ENCODE peak calls at places on chromosome 12, in nine cellular contexts. P is GM23338, C is ascending aorta, N is upper lobe of right lung, H is uterus, X is left ventricle myocardium inferior, Q is fibroblast of lung, W is HepG2, R is body of pancreas. D is an unnamed sample.

GRCh38 chr12:2431810-2432209 is 363.0 kb upstream of the FKBP4 start:
- DNase-seq in P (no peak), C (no peak), N (no peak), H (peak; percentile 48), X (no peak), Q (peak; percentile 16), W (no peak), R (no peak), D (no peak)

GRCh38 chr12:122399592-122400373 is 22.7 kb downstream of the CLIP1 start:
- DNase-seq in P (peak; percentile 89), C (peak; percentile 94), N (peak; percentile 75), H (peak; percentile 60), X (peak; percentile 53), Q (peak; percentile 92), W (peak; percentile 91), R (peak; percentile 84), D (peak; percentile 66)

GRCh38 chr12:113485330-113485729 is 13.7 kb upstream of the LHX5 start:
- DNase-seq in P (peak; percentile 70), C (no peak), N (no peak), H (no peak), X (no peak), Q (no peak), W (no peak), R (no peak), D (no peak)

GRCh38 chr12:6532927-6533652 is 1.2 kb upstream of the GAPDH start:
- DNase-seq in P (peak; percentile 84), C (peak; percentile 86), N (peak; percentile 82), H (peak; percentile 65), X (peak; percentile 80), Q (peak; percentile 70), W (peak; percentile 84), R (peak; percentile 53), D (peak; percentile 75)

GRCh38 chr12:90922068-90922743 is 32.8 kb downstream of the CCER1 start:
- DNase-seq in P (no peak), C (no peak), N (no peak), H (no peak), X (no peak), Q (peak; percentile 72), W (no peak), R (no peak), D (no peak)

GRCh38 chr12:85963322-85963721 is 89.2 kb downstream of the NTS start:
- DNase-seq in P (no peak), C (no peak), N (no peak), H (no peak), X (no peak), Q (peak; percentile 34), W (no peak), R (no peak), D (no peak)

GRCh38 chr12:5377997-5378596 is 53.8 kb upstream of the NTF3 start:
- DNase-seq in P (no peak), C (no peak), N (no peak), H (peak; percentile 41), X (no peak), Q (no peak), W (no peak), R (no peak), D (no peak)

GRCh38 chr12:96371787-96372699 is 28.2 kb downstream of the CDK17 start:
- DNase-seq in P (peak; percentile 18), C (no peak), N (no peak), H (no peak), X (no peak), Q (peak; percentile 45), W (no peak), R (no peak), D (no peak)

GRCh38 chr12:71556881-71557280 is 106.8 kb downstream of the ZFC3H1 start:
- DNase-seq in P (peak; percentile 30), C (no peak), N (no peak), H (no peak), X (no peak), Q (peak; percentile 94), W (peak; percentile 18), R (no peak), D (no peak)

GRCh38 chr12:108357834-108358579 is 18.9 kb upstream of the CMKLR1 start:
- DNase-seq in P (no peak), C (no peak), N (no peak), H (no peak), X (no peak), Q (no peak), W (no peak), R (no peak), D (no peak)

GRCh38 chr12:16605666-16606116 is 271 bp downstream of the LMO3 start:
- DNase-seq in P (peak; percentile 12), C (no peak), N (peak; percentile 66), H (peak; percentile 20), X (no peak), Q (peak; percentile 35), W (peak; percentile 9), R (peak; percentile 44), D (peak; percentile 28)

GRCh38 chr12:96989916-96990315 is 82.9 kb downstream of the NEDD1 start:
- DNase-seq in P (peak; percentile 84), C (no peak), N (no peak), H (no peak), X (no peak), Q (peak; percentile 33), W (peak; percentile 26), R (peak; percentile 26), D (peak; percentile 34)

GRCh38 chr12:22088886-22089285 is 42.9 kb downstream of the CMAS start:
- DNase-seq in P (no peak), C (no peak), N (no peak), H (no peak), X (no peak), Q (no peak), W (no peak), R (no peak), D (no peak)

GRCh38 chr12:106957617-106958016 is 1.9 kb downstream of the TMEM263 start:
- DNase-seq in P (no peak), C (no peak), N (no peak), H (no peak), X (no peak), Q (no peak), W (no peak), R (no peak), D (no peak)

GRCh38 chr12:68495666-68496065 is 115.0 kb upstream of the RAP1B start:
- DNase-seq in P (no peak), C (no peak), N (no peak), H (no peak), X (no peak), Q (peak; percentile 81), W (no peak), R (no peak), D (no peak)

GRCh38 chr12:89476232-89476631 is 48.4 kb downstream of the GALNT4 start:
- DNase-seq in P (no peak), C (no peak), N (no peak), H (no peak), X (no peak), Q (no peak), W (no peak), R (no peak), D (no peak)
- H3K27ac ChIP-seq in P (no peak overlapping the region), C (no peak overlapping the region), N (no peak overlapping the region), H (no peak overlapping the region), X (no peak overlapping the region), Q (no peak overlapping the region), W (no peak overlapping the region), R (no peak overlapping the region), D (no peak overlapping the region)

GRCh38 chr12:48358937-48359509 is 8.3 kb upstream of the ZNF641 start:
- DNase-seq in P (no peak), C (no peak), N (no peak), H (no peak), X (no peak), Q (no peak), W (no peak), R (no peak), D (no peak)
- H3K36me3 ChIP-seq in P (no peaks in the 10 kb centered on the region), C (no peaks in the 10 kb centered on the region), N (no peaks in the 10 kb centered on the region), H (no peaks in the 10 kb centered on the region), X (no peaks in the 10 kb centered on the region), Q (no peaks in the 10 kb centered on the region), W (no peaks in the 10 kb centered on the region), R (no peaks in the 10 kb centered on the region), D (no peaks in the 10 kb centered on the region)

GRCh38 chr12:110622582-110622981 is 8.7 kb downstream of the TCTN1 start:
- DNase-seq in P (no peak), C (no peak), N (no peak), H (no peak), X (no peak), Q (no peak), W (peak; percentile 16), R (no peak), D (no peak)

GRCh38 chr12:110615171-110615570 is 1.2 kb downstream of the TCTN1 start:
- DNase-seq in P (no peak), C (no peak), N (no peak), H (no peak), X (no peak), Q (no peak), W (no peak), R (no peak), D (no peak)

GRCh38 chr12:110613771-110614684 is at the start of gene TCTN1:
- DNase-seq in P (peak; percentile 98), C (peak; percentile 98), N (peak; percentile 99), H (peak; percentile 96), X (peak; percentile 97), Q (peak; percentile 94), W (peak; percentile 87), R (peak; percentile 93), D (peak; percentile 97)

GRCh38 chr12:110616471-110617115 is 2.7 kb downstream of the TCTN1 start:
- DNase-seq in P (no peak), C (no peak), N (no peak), H (no peak), X (no peak), Q (no peak), W (no peak), R (no peak), D (no peak)

GRCh38 chr12:110619534-110619953 is 5.6 kb downstream of the TCTN1 start:
- DNase-seq in P (no peak), C (no peak), N (no peak), H (no peak), X (no peak), Q (no peak), W (no peak), R (no peak), D (no peak)
- H3K27ac ChIP-seq in P (no peak overlapping the region), C (no peak overlapping the region), N (no peak overlapping the region), H (no peak overlapping the region), X (no peak overlapping the region), Q (no peak overlapping the region), W (no peak overlapping the region), R (no peak overlapping the region), D (no peak overlapping the region)

GRCh38 chr12:53500119-53500775 is 836 bp upstream of the TARBP2 start:
- DNase-seq in P (peak; percentile 40), C (peak; percentile 86), N (peak; percentile 79), H (peak; percentile 79), X (peak; percentile 52), Q (peak; percentile 56), W (peak; percentile 44), R (peak; percentile 58), D (no peak)

GRCh38 chr12:53498235-53498630 is 1.0 kb downstream of the MAP3K12 start:
- DNase-seq in P (no peak), C (no peak), N (no peak), H (no peak), X (no peak), Q (no peak), W (no peak), R (no peak), D (no peak)

GRCh38 chr12:53497461-53497860 is 1.8 kb downstream of the MAP3K12 start:
- DNase-seq in P (no peak), C (no peak), N (peak; percentile 59), H (no peak), X (no peak), Q (no peak), W (no peak), R (no peak), D (no peak)

GRCh38 chr12:53500776-53501614 is at the start of gene TARBP2:
- DNase-seq in P (peak; percentile 100), C (peak; percentile 100), N (peak; percentile 98), H (peak; percentile 99), X (peak; percentile 98), Q (peak; percentile 99), W (peak; percentile 99), R (peak; percentile 99), D (peak; percentile 98)

GRCh38 chr12:53499261-53500118 is at the start of gene MAP3K12:
- DNase-seq in P (peak; percentile 86), C (peak; percentile 83), N (peak; percentile 83), H (peak; percentile 76), X (peak; percentile 68), Q (peak; percentile 59), W (no peak), R (no peak), D (peak; percentile 66)
- H3K36me3 ChIP-seq in P (no peaks in the 10 kb centered on the region), C (no peaks in the 10 kb centered on the region), N (peaks cover under 1% of the 10 kb centered on the region), H (no peaks in the 10 kb centered on the region), X (peaks cover 5% of the 10 kb centered on the region), Q (peaks cover 12% of the 10 kb centered on the region), W (peaks cover 4% of the 10 kb centered on the region), R (no peaks in the 10 kb centered on the region), D (peaks cover 20% of the 10 kb centered on the region)